ENCODE peak calls at places on chromosome 6, in five cellular contexts. Q is CD8-positive, alpha-beta T cell; X is pancreas; A is cardiac muscle cell; C is PC-3. I is an unnamed sample.

GRCh38 chr6:2197177-2197671 is 48.2 kb downstream of the GMDS start:
- DNase-seq in A (no peak), C (peak; percentile 69), Q (no peak), X (no peak), I (no peak)

GRCh38 chr6:10418862-10419748 is 4.2 kb upstream of the TFAP2A start:
- DNase-seq in Q (no peak), X (no peak), A (no peak), C (peak; percentile 86), I (no peak)

GRCh38 chr6:33585403-33586107 is 5.5 kb upstream of the BAK1 start:
- DNase-seq in X (peak; percentile 64), A (peak; percentile 79), Q (peak; percentile 92), C (peak; percentile 89), I (peak; percentile 90)

GRCh38 chr6:14464049-14464448 is 346.5 kb downstream of the CD83 start:
- DNase-seq in Q (no peak), X (no peak), C (no peak), A (no peak), I (no peak)

GRCh38 chr6:29763491-29764289 is 40.5 kb downstream of the HLA-F start:
- DNase-seq in X (no peak), Q (no peak), C (peak; percentile 73), A (no peak), I (peak; percentile 70)

GRCh38 chr6:142893088-142893487 is 51.9 kb downstream of the HIVEP2 start:
- DNase-seq in A (no peak), X (no peak), Q (no peak), C (peak; percentile 57), I (no peak)

GRCh38 chr6:138692058-138692977 is 81.3 kb upstream of the CCDC28A start:
- DNase-seq in A (peak; percentile 82), Q (peak; percentile 48), X (peak; percentile 65), C (peak; percentile 56), I (peak; percentile 92)

GRCh38 chr6:159106627-159107241 is 61.9 kb upstream of the TAGAP start:
- DNase-seq in A (peak; percentile 67), C (peak; percentile 30), X (peak; percentile 78), Q (peak; percentile 94), I (peak; percentile 34)

GRCh38 chr6:33633462-33634158 is 12.5 kb downstream of the ITPR3 start:
- DNase-seq in A (peak; percentile 66), X (peak; percentile 62), C (peak; percentile 49), Q (peak; percentile 46), I (no peak)

GRCh38 chr6:40485795-40486194 is 101.4 kb downstream of the LRFN2 start:
- DNase-seq in A (no peak), C (no peak), Q (no peak), X (no peak), I (no peak)

GRCh38 chr6:76876922-76877553 is 586.3 kb downstream of the HTR1B start:
- DNase-seq in C (peak; percentile 76), X (peak; percentile 65), Q (no peak), A (peak; percentile 87), I (no peak)

GRCh38 chr6:138428943-138429616 is 25.1 kb downstream of the HEBP2 start:
- DNase-seq in C (peak; percentile 59), Q (no peak), X (no peak), A (peak; percentile 60), I (no peak)

GRCh38 chr6:130520235-130520634 is 154.4 kb downstream of the TMEM200A start:
- DNase-seq in C (peak; percentile 35), A (no peak), Q (no peak), X (no peak), I (no peak)

GRCh38 chr6:20092071-20092566 is 120.2 kb downstream of the MBOAT1 start:
- DNase-seq in C (peak; percentile 73), A (peak; percentile 58), Q (no peak), X (no peak), I (no peak)

DNA sequence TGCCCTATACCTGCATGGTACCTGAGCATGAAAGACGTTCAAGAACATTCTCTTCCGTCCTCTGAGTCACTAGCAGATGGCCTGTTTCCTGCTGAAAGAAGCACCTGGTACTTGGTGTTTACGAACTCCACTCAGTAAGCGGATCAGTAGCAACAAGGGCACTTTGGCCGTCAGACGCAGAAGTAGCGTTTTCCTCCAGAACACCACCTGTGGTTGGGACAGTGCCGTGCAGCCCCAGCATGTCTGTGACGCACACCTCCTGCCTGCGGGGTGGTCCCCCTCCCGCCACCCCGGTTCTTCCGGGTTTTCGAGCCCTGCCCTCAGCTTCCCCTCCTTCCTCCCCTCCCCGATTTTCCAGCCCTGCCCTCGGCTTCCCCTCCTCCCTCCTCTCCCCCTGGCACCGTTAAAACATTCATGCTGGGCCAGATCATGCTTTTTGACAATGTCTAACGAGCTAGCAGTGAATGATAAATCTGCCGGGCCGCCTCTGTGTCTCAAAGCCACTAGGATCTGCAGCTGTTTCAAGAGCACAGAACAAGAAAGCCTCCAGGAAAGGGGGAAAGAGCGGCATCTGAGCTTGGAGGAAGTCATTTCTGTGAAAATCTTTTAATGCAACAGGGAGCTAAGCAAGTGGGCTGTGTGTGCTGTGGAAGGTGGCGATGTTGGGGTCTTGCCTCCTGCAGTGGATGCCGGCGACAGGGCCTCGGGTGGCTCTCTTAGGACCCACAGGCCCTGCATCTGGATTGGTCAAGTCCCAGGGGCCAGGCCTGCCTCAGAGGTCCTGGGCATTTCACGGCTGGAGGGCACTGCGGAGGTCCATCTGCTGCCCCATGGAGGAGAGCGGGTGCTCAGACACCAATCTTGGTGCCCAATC is 207.9 kb downstream of the ERMARD start:
- DNase-seq in X (peak; percentile 49), Q (peak; percentile 61), C (no peak), A (no peak), I (peak; percentile 77)
- TF ChIP-seq CTCF in X (no peak), Q (peak; percentile 33), C (no peak), A (no peak), I (no peak)

GRCh38 chr6:65259080-65259479 is 447.9 kb downstream of the EYS start:
- DNase-seq in Q (no peak), A (no peak), X (no peak), C (peak; percentile 42), I (no peak)
- TF ChIP-seq CTCF in Q (no peak), A (peak; percentile 10), X (no peak), C (peak; percentile 43), I (peak; percentile 29)

GRCh38 chr6:119349341-119350201 is at the start of gene MAN1A1:
- DNase-seq in Q (peak; percentile 88), A (peak; percentile 93), C (peak; percentile 78), X (peak; percentile 85), I (peak; percentile 92)
- TF ChIP-seq CTCF in Q (no peak), A (peak; percentile 6), C (no peak), X (no peak), I (no peak)

DNA sequence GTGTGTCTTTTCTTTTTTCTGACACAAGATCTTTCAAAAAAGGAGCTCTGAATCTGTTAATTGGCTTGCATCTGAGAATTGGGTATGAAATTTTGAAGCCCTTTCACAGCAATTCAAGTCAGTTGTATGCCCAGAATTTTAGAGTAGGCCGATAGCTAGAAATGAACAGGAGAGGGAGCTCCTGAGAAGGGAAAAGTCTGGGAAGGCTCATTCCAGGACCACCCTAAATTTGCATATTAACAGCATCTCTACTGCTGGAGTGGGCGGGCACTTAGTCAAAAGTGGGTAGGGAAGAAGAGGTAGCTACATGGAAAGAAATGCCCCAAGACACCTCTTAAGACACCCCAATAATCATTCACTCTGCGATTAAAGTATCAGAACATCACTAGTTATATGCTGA is 928.3 kb downstream of the TBC1D32 start:
- DNase-seq in X (no peak), Q (no peak), A (peak; percentile 5), C (peak; percentile 33), I (no peak)
- TF ChIP-seq CTCF in X (no peak), Q (no peak), A (no peak), C (peak; percentile 61), I (peak; percentile 5)